ENCODE peak calls at places on chromosomes 7 and 10, in four cellular contexts. One of them, this sample, is unnamed.
A peak's percentile ranks its signal among the peaks of the same experiment; 100 is the strongest.

GRCh38 chr7:22083711-22084289 is 138.1 kb upstream of the CDCA7L start:
- DNase-seq in stomach: no peak
- DNase-seq in tibial nerve: no peak
- DNase-seq in K562: no peak
- DNase-seq in this sample: no peak

GRCh38 chr7:132307465-132307864 is 268.8 kb downstream of the PLXNA4 start:
- DNase-seq in stomach: no peak
- DNase-seq in tibial nerve: no peak
- DNase-seq in K562: no peak
- DNase-seq in this sample: no peak

GRCh38 chr10:85607296-85607695 is 759.3 kb downstream of the GRID1 start:
- DNase-seq in stomach: no peak
- DNase-seq in tibial nerve: no peak
- DNase-seq in K562: no peak
- DNase-seq in this sample: no peak

GRCh38 chr7:151844080-151844827 is 32.7 kb downstream of the PRKAG2 start:
- DNase-seq in stomach: no peak
- DNase-seq in tibial nerve: no peak
- DNase-seq in K562: no peak
- DNase-seq in this sample: no peak

GRCh38 chr10:15427836-15428414 is 56.8 kb upstream of the FAM171A1 start:
- DNase-seq in stomach: no peak
- DNase-seq in tibial nerve: no peak
- DNase-seq in K562: peak; percentile 67
- DNase-seq in this sample: no peak

GRCh38 chr7:51314726-51315125 is 1.9 kb downstream of the COBL start:
- DNase-seq in stomach: peak; percentile 33
- DNase-seq in tibial nerve: no peak
- DNase-seq in K562: no peak
- DNase-seq in this sample: no peak

GRCh38 chr10:77504196-77504869 is 133.3 kb downstream of the KCNMA1 start:
- DNase-seq in stomach: no peak
- DNase-seq in tibial nerve: no peak
- DNase-seq in K562: no peak
- DNase-seq in this sample: no peak

GRCh38 chr7:2979951-2980350 is 63.7 kb downstream of the CARD11 start:
- DNase-seq in stomach: no peak
- DNase-seq in tibial nerve: no peak
- DNase-seq in K562: no peak
- DNase-seq in this sample: no peak

GRCh38 chr7:29139191-29139590 is 7.1 kb downstream of the CPVL start:
- DNase-seq in stomach: no peak
- DNase-seq in tibial nerve: no peak
- DNase-seq in K562: no peak
- DNase-seq in this sample: no peak

GRCh38 chr10:67914777-67915340 is 30.4 kb downstream of the SIRT1 start:
- DNase-seq in stomach: no peak
- DNase-seq in tibial nerve: no peak
- DNase-seq in K562: no peak
- DNase-seq in this sample: no peak

GRCh38 chr7:98483276-98483963 is 82.5 kb upstream of the BAIAP2L1 start:
- DNase-seq in stomach: no peak
- DNase-seq in tibial nerve: no peak
- DNase-seq in K562: no peak
- DNase-seq in this sample: no peak
- TF ChIP-seq CTCF in stomach: no peak
- TF ChIP-seq CTCF in tibial nerve: no peak
- TF ChIP-seq CTCF in K562: no peak
- TF ChIP-seq CTCF in this sample: no peak

DNA sequence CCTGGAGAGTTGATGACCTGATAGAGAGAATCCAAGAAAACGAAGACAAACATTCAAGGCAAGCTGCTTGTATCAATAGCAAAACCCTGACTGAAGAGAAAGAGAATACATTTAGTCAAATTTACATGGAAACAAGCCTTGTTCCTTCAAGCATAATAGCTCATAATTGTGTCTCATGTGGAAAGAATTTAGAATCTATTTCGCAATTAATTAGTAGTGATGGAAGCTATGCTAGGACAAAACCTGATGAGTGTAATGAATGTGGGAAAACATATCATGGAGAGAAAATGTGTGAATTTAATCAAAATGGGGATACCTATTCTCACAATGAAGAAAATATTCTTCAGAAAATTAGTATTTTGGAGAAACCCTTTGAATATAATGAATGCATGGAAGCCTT is 18.0 kb downstream of the RBAK start:
- DNase-seq in stomach: no peak
- DNase-seq in tibial nerve: no peak
- DNase-seq in K562: no peak
- DNase-seq in this sample: no peak
- TF ChIP-seq EP300 in stomach: no peak
- TF ChIP-seq EP300 in tibial nerve: no peak
- TF ChIP-seq EP300 in K562: no peak
- TF ChIP-seq EP300 in this sample: no peak

GRCh38 chr7:105656922-105657521 is 75.7 kb upstream of the EFCAB10 start:
- DNase-seq in stomach: peak; percentile 44
- DNase-seq in tibial nerve: peak; percentile 40
- DNase-seq in K562: peak; percentile 86
- DNase-seq in this sample: peak; percentile 47
- TF ChIP-seq CTCF in stomach: peak; percentile 52
- TF ChIP-seq CTCF in tibial nerve: peak; percentile 46
- TF ChIP-seq CTCF in K562: peak; percentile 96
- TF ChIP-seq CTCF in this sample: peak; percentile 27

DNA sequence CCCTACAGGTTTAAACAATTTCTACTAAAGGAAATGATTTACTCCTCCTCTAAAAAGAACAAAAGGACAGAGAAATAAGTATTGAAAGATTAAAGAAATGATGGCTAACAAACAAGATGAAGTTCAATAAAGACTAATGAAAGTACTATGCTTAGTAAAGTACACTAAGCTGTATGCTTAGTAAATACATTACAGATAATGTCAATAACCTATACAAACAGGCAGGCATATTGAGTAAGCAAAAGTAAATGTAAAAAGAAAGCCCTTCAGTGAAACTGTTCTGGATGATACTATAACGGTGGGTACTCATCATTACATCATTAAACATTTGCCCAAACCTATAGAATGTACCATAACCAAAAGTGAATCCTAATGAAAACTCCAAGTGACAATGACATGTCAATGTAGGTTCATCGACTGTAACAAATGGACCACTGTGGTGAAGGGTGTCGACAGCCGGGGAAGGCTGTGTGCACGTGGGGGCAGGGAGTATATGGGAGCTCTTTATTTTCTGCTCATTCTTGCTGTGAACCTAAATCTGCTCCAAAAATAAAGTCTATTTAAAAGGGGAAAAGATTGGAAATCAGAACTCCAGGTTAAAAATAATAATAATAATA is 34.0 kb downstream of the CYTH3 start:
- DNase-seq in stomach: no peak
- DNase-seq in tibial nerve: no peak
- DNase-seq in K562: no peak
- DNase-seq in this sample: no peak
- TF ChIP-seq EP300 in stomach: no peak
- TF ChIP-seq EP300 in tibial nerve: no peak
- TF ChIP-seq EP300 in K562: no peak
- TF ChIP-seq EP300 in this sample: no peak

GRCh38 chr7:69677054-69677847 is 79.0 kb downstream of the AUTS2 start:
- DNase-seq in stomach: no peak
- DNase-seq in tibial nerve: no peak
- DNase-seq in K562: no peak
- DNase-seq in this sample: no peak
- TF ChIP-seq CTCF in stomach: no peak
- TF ChIP-seq CTCF in tibial nerve: peak; percentile 16
- TF ChIP-seq CTCF in K562: no peak
- TF ChIP-seq CTCF in this sample: no peak

GRCh38 chr10:103284170-103284569 is 7.2 kb downstream of the INA start:
- DNase-seq in stomach: no peak
- DNase-seq in tibial nerve: no peak
- DNase-seq in K562: no peak
- DNase-seq in this sample: no peak

GRCh38 chr10:103291588-103291987 is 14.7 kb downstream of the INA start:
- DNase-seq in stomach: no peak
- DNase-seq in tibial nerve: no peak
- DNase-seq in K562: no peak
- DNase-seq in this sample: no peak

GRCh38 chr10:103282961-103283360 is 6.0 kb downstream of the INA start:
- DNase-seq in stomach: no peak
- DNase-seq in tibial nerve: no peak
- DNase-seq in K562: no peak
- DNase-seq in this sample: no peak

GRCh38 chr10:103287992-103288391 is 11.1 kb downstream of the INA start:
- DNase-seq in stomach: no peak
- DNase-seq in tibial nerve: no peak
- DNase-seq in K562: no peak
- DNase-seq in this sample: no peak
- TF ChIP-seq EP300 in stomach: no peak
- TF ChIP-seq EP300 in tibial nerve: no peak
- TF ChIP-seq EP300 in K562: no peak
- TF ChIP-seq EP300 in this sample: no peak